ENCODE peak calls at places on chromosomes 11 and 22, in four cellular contexts. T is CD8-positive, alpha-beta T cell; I is NCI-H2081; O is hepatic stellate cell. B is an unnamed sample.

GRCh38 chr11:77180346-77180745 is 52.3 kb downstream of the MYO7A start:
- DNase-seq in T (no peak), I (no peak), O (no peak), B (no peak)

GRCh38 chr11:88515002-88515401 is 177.5 kb upstream of the CTSC start:
- DNase-seq in O (no peak), I (no peak), T (no peak), B (no peak)

GRCh38 chr11:45590743-45591142 is 74.7 kb downstream of the CHST1 start:
- DNase-seq in T (no peak), I (no peak), O (no peak), B (no peak)

GRCh38 chr11:66685276-66686099 is 7.8 kb upstream of the RBM4B start:
- DNase-seq in O (no peak), I (no peak), T (no peak), B (no peak)

GRCh38 chr11:1888811-1889526 is 2.7 kb downstream of the PRR33 start:
- DNase-seq in O (no peak), I (no peak), T (peak), B (no peak)

GRCh38 chr22:38305481-38306448 is 11.5 kb downstream of the CSNK1E start:
- DNase-seq in T (no peak), O (no peak), I (peak), B (no peak)

GRCh38 chr11:20308601-20309000 is 54.9 kb upstream of the HTATIP2 start:
- DNase-seq in I (no peak), T (no peak), O (no peak), B (no peak)

GRCh38 chr11:7899418-7899817 is 31.6 kb downstream of the OR10A6 start:
- DNase-seq in I (no peak), O (no peak), T (no peak), B (no peak)

GRCh38 chr11:64850979-64851567 is 6.6 kb upstream of the CDC42BPG start:
- DNase-seq in I (no peak), O (no peak), T (peak), B (no peak)

B was measured in tibial nerve.